ENCODE peak calls at places on chromosomes 5 and 9, in seven cellular contexts. One of them, this sample, is unnamed.

GRCh38 chr9:76219555-76220151 is 174.6 kb downstream of the RFK start:
- DNase-seq in KG1: no peak
- DNase-seq in ELR: no peak
- DNase-seq in activated CD8-positive, alpha-beta memory T cell treated with anti-CD3 and anti-CD28 coated beads, Interleukin-2, amount 10 ng/mL, durations not matched to agents 7 days and 5 days: no peak
- DNase-seq in osteocyte: no peak
- DNase-seq in GM03348: no peak
- DNase-seq in NCI-H2081: no peak
- DNase-seq in this sample: no peak

GRCh38 chr5:93735378-93735777 is 6.0 kb downstream of the POU5F2 start:
- DNase-seq in osteocyte: no peak
- DNase-seq in ELR: no peak
- DNase-seq in GM03348: peak
- DNase-seq in KG1: no peak
- DNase-seq in activated CD8-positive, alpha-beta memory T cell treated with anti-CD3 and anti-CD28 coated beads, Interleukin-2, amount 10 ng/mL, durations not matched to agents 7 days and 5 days: no peak
- DNase-seq in NCI-H2081: no peak
- DNase-seq in this sample: no peak

GRCh38 chr5:55713871-55714270 is 1.7 kb upstream of the SLC38A9 start:
- DNase-seq in NCI-H2081: no peak
- DNase-seq in ELR: no peak
- DNase-seq in GM03348: no peak
- DNase-seq in KG1: no peak
- DNase-seq in activated CD8-positive, alpha-beta memory T cell treated with anti-CD3 and anti-CD28 coated beads, Interleukin-2, amount 10 ng/mL, durations not matched to agents 7 days and 5 days: no peak
- DNase-seq in osteocyte: no peak
- DNase-seq in this sample: no peak

GRCh38 chr5:38458174-38458573 is 98.3 kb downstream of the LIFR start:
- DNase-seq in ELR: no peak
- DNase-seq in KG1: no peak
- DNase-seq in osteocyte: peak
- DNase-seq in NCI-H2081: no peak
- DNase-seq in activated CD8-positive, alpha-beta memory T cell treated with anti-CD3 and anti-CD28 coated beads, Interleukin-2, amount 10 ng/mL, durations not matched to agents 7 days and 5 days: no peak
- DNase-seq in GM03348: no peak
- DNase-seq in this sample: no peak

GRCh38 chr5:14557203-14557725 is 24.3 kb upstream of the OTULINL start:
- DNase-seq in ELR: no peak
- DNase-seq in GM03348: no peak
- DNase-seq in NCI-H2081: no peak
- DNase-seq in KG1: peak
- DNase-seq in activated CD8-positive, alpha-beta memory T cell treated with anti-CD3 and anti-CD28 coated beads, Interleukin-2, amount 10 ng/mL, durations not matched to agents 7 days and 5 days: no peak
- DNase-seq in osteocyte: no peak
- DNase-seq in this sample: no peak

GRCh38 chr5:66960373-66961137 is 236.0 kb downstream of the CD180 start:
- DNase-seq in NCI-H2081: no peak
- DNase-seq in GM03348: peak
- DNase-seq in osteocyte: no peak
- DNase-seq in ELR: peak
- DNase-seq in KG1: no peak
- DNase-seq in activated CD8-positive, alpha-beta memory T cell treated with anti-CD3 and anti-CD28 coated beads, Interleukin-2, amount 10 ng/mL, durations not matched to agents 7 days and 5 days: no peak
- DNase-seq in this sample: no peak

GRCh38 chr5:138641547-138642298 is 66.5 kb upstream of the HSPA9 start:
- DNase-seq in NCI-H2081: peak
- DNase-seq in ELR: peak
- DNase-seq in GM03348: peak
- DNase-seq in KG1: no peak
- DNase-seq in activated CD8-positive, alpha-beta memory T cell treated with anti-CD3 and anti-CD28 coated beads, Interleukin-2, amount 10 ng/mL, durations not matched to agents 7 days and 5 days: peak
- DNase-seq in osteocyte: peak
- DNase-seq in this sample: peak

GRCh38 chr5:179786861-179787260 is 6.9 kb upstream of the LTC4S start:
- DNase-seq in GM03348: no peak
- DNase-seq in ELR: no peak
- DNase-seq in KG1: no peak
- DNase-seq in osteocyte: no peak
- DNase-seq in activated CD8-positive, alpha-beta memory T cell treated with anti-CD3 and anti-CD28 coated beads, Interleukin-2, amount 10 ng/mL, durations not matched to agents 7 days and 5 days: no peak
- DNase-seq in NCI-H2081: no peak
- DNase-seq in this sample: no peak

GRCh38 chr5:143938230-143938629 is 126.3 kb downstream of the HMHB1 start:
- DNase-seq in KG1: no peak
- DNase-seq in activated CD8-positive, alpha-beta memory T cell treated with anti-CD3 and anti-CD28 coated beads, Interleukin-2, amount 10 ng/mL, durations not matched to agents 7 days and 5 days: no peak
- DNase-seq in ELR: peak
- DNase-seq in osteocyte: no peak
- DNase-seq in NCI-H2081: no peak
- DNase-seq in GM03348: peak
- DNase-seq in this sample: no peak

GRCh38 chr9:129547869-129548570 is 72.9 kb downstream of the C9orf50 start:
- DNase-seq in NCI-H2081: no peak
- DNase-seq in activated CD8-positive, alpha-beta memory T cell treated with anti-CD3 and anti-CD28 coated beads, Interleukin-2, amount 10 ng/mL, durations not matched to agents 7 days and 5 days: no peak
- DNase-seq in KG1: no peak
- DNase-seq in osteocyte: no peak
- DNase-seq in GM03348: no peak
- DNase-seq in ELR: no peak
- DNase-seq in this sample: no peak

GRCh38 chr5:92907914-92908606 is 673.0 kb downstream of the NR2F1-AS1 start:
- DNase-seq in osteocyte: no peak
- DNase-seq in NCI-H2081: no peak
- DNase-seq in KG1: no peak
- DNase-seq in ELR: peak
- DNase-seq in GM03348: peak
- DNase-seq in activated CD8-positive, alpha-beta memory T cell treated with anti-CD3 and anti-CD28 coated beads, Interleukin-2, amount 10 ng/mL, durations not matched to agents 7 days and 5 days: no peak
- DNase-seq in this sample: no peak

GRCh38 chr9:87834357-87834756 is 48.3 kb upstream of the SPATA31E1 start:
- DNase-seq in activated CD8-positive, alpha-beta memory T cell treated with anti-CD3 and anti-CD28 coated beads, Interleukin-2, amount 10 ng/mL, durations not matched to agents 7 days and 5 days: no peak
- DNase-seq in KG1: no peak
- DNase-seq in NCI-H2081: no peak
- DNase-seq in osteocyte: no peak
- DNase-seq in GM03348: no peak
- DNase-seq in ELR: no peak
- DNase-seq in this sample: no peak

GRCh38 chr5:144832416-144832815 is 661.7 kb downstream of the KCTD16 start:
- DNase-seq in NCI-H2081: no peak
- DNase-seq in osteocyte: no peak
- DNase-seq in ELR: no peak
- DNase-seq in activated CD8-positive, alpha-beta memory T cell treated with anti-CD3 and anti-CD28 coated beads, Interleukin-2, amount 10 ng/mL, durations not matched to agents 7 days and 5 days: no peak
- DNase-seq in GM03348: no peak
- DNase-seq in KG1: no peak
- DNase-seq in this sample: no peak

This sample was measured in type B pancreatic cell.